ENCODE peak calls at places on chromosomes 12 and 14, in ten cellular contexts. P, E, B, R, I, Z, A, G, C and M are unnamed samples.

GRCh38 chr12:28582687-28583376 is 392.6 kb downstream of the CCDC91 start:
- DNase-seq in C (no peak), Z (no peak), P (no peak), E (no peak), I (no peak), R (no peak), A (no peak), G (no peak), B (no peak), M (no peak)

GRCh38 chr12:124871297-124871696 is 7.6 kb upstream of the SCARB1 start:
- DNase-seq in C (no peak), A (no peak), P (no peak), Z (no peak), B (no peak), R (no peak), G (no peak), I (no peak), E (no peak), M (no peak)

GRCh38 chr12:116547955-116548471 is 11.2 kb upstream of the MAP1LC3B2 start:
- DNase-seq in G (no peak), B (no peak), Z (no peak), A (peak), P (peak), I (no peak), E (peak), R (no peak), C (no peak), M (peak)

GRCh38 chr12:122079038-122079531 is 529 bp downstream of the MLXIP start:
- DNase-seq in I (peak), E (no peak), A (peak), Z (peak), P (peak), C (no peak), B (peak), R (peak), G (peak), M (no peak)

GRCh38 chr12:8914716-8915526 is 612 bp downstream of the PHC1 start:
- DNase-seq in B (peak), P (peak), E (peak), G (peak), Z (peak), R (peak), I (peak), C (peak), A (peak), M (peak)

GRCh38 chr12:110330544-110330943 is 49.5 kb downstream of the ATP2A2 start:
- DNase-seq in C (no peak), Z (no peak), P (peak), R (no peak), G (no peak), E (peak), I (no peak), A (peak), B (peak), M (peak)

GRCh38 chr14:58731465-58732330 is 93.9 kb downstream of the DACT1 start:
- DNase-seq in C (no peak), R (no peak), I (no peak), P (peak), A (peak), G (no peak), B (peak), Z (no peak), E (peak), M (peak)

GRCh38 chr14:63179383-63179782 is 24.9 kb upstream of the RHOJ start:
- DNase-seq in Z (no peak), E (no peak), G (no peak), P (no peak), B (no peak), I (no peak), C (no peak), R (no peak), A (no peak), M (no peak)

GRCh38 chr14:22561661-22562579 is 27.1 kb downstream of the DAD1 start:
- DNase-seq in R (no peak), P (no peak), C (no peak), G (no peak), A (no peak), B (no peak), E (peak), Z (no peak), I (no peak), M (peak)

GRCh38 chr14:22982477-22983245 is at the start of gene AJUBA:
- DNase-seq in P (peak), C (peak), B (peak), R (peak), G (peak), I (peak), Z (peak), E (peak), A (peak), M (peak)

GRCh38 chr12:67002711-67003110 is 266.4 kb upstream of the CAND1 start:
- DNase-seq in B (no peak), I (no peak), A (no peak), Z (no peak), P (no peak), R (no peak), E (no peak), G (no peak), C (no peak), M (no peak)

GRCh38 chr14:91897121-91897701 is 29.9 kb upstream of the TC2N start:
- DNase-seq in Z (no peak), C (peak), R (no peak), I (peak), E (peak), P (peak), G (peak), B (peak), A (peak), M (peak)

GRCh38 chr12:51348116-51348515 is 1.6 kb upstream of the CELA1 start:
- DNase-seq in C (no peak), Z (no peak), G (no peak), B (no peak), I (no peak), P (no peak), R (no peak), A (no peak), E (no peak), M (no peak)